ENCODE peak calls at places on chromosome 7, in four cellular contexts. E is K562, B is HepG2, V is H1. J is an unnamed sample.

GRCh38 chr7:55185941-55186609 is 167.3 kb downstream of the EGFR start:
- DNase-seq in E (peak), B (peak), V (peak), J (no peak)

GRCh38 chr7:44087914-44088838 is 5.8 kb upstream of the POLM start:
- DNase-seq in B (no peak), E (no peak), V (no peak), J (no peak)

GRCh38 chr7:27946351-27946750 is 206.4 kb downstream of the TAX1BP1 start:
- DNase-seq in B (no peak), V (no peak), E (no peak), J (no peak)

GRCh38 chr7:123190109-123190831 is 9.5 kb downstream of the SLC13A1 start:
- DNase-seq in V (no peak), E (no peak), B (no peak), J (peak)

GRCh38 chr7:73740771-73741170 is 2.2 kb upstream of the ABHD11 start:
- DNase-seq in V (no peak), E (no peak), B (no peak), J (no peak)

GRCh38 chr7:141671705-141672496 is 30.1 kb downstream of the DENND11 start:
- DNase-seq in E (no peak), V (no peak), B (no peak), J (no peak)

GRCh38 chr7:158676171-158676840 is 28.3 kb downstream of the NCAPG2 start:
- DNase-seq in E (no peak), V (no peak), B (no peak), J (no peak)

GRCh38 chr7:100655908-100656674 is at the start of gene ACTL6B:
- DNase-seq in V (peak), E (peak), B (no peak), J (no peak)

GRCh38 chr7:130356760-130357611 is 12.4 kb downstream of the CPA5 start:
- DNase-seq in B (no peak), V (no peak), E (no peak), J (no peak)
- TF ChIP-seq CBX5 in B (no peak), V (no peak), E (no peak), J (no peak)

GRCh38 chr7:47405286-47405904 is 176.5 kb downstream of the TNS3 start:
- DNase-seq in E (no peak), B (no peak), V (no peak), J (no peak)

GRCh38 chr7:47407136-47407535 is 174.8 kb downstream of the TNS3 start:
- DNase-seq in V (no peak), E (no peak), B (no peak), J (no peak)

GRCh38 chr7:47407821-47408674 is 173.9 kb downstream of the TNS3 start:
- DNase-seq in B (no peak), E (peak), V (no peak), J (no peak)

GRCh38 chr7:47406766-47407129 is 175.2 kb downstream of the TNS3 start:
- DNase-seq in V (no peak), E (no peak), B (no peak), J (no peak)

DNA sequence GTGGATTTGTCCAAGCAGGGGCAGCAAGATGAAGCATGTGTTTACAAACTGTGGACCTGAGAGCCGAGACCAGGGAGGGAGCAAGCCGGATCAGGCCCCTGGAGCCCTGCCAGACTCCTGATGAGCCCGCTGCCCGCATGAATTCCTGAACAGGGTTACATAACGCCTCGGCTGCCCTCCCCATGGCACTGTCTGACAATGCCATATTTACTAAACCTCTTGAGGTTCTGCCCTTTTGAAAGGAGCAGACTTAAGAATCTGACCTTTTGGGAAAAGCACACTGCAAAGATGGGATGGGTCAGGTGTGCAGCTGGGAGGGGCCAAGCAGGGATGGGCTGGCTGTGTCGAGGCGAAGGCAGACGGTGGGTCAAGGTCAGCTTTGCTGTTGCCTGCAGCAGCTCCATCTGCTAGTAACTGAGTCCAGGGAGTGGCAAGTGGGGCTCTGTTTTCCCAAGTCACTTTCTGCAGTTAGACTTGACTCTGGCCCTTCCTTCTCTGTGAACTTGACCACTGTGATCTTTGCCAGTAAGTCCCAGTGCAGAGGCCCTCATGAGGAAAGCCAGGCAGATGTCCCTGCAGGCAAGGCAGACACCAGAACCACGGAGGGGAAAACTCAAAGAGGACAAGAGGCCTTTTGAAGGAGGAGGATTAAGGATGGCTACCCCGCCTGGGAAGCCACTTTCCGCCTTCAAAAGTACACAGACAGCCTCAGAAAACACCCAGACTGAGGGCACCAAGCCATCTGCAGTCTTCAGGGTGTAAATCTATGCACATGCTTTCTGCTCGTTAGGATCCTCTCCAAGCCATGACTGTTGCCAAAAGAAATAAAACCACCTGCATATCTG is 175.8 kb downstream of the TNS3 start:
- DNase-seq in E (no peak), V (no peak), B (peak), J (no peak)
- TF ChIP-seq SP1 in E (no peak), V (no peak), B (no peak), J (no peak)

GRCh38 chr7:5215313-5215712 is 25.3 kb downstream of the WIPI2 start:
- DNase-seq in E (no peak), B (no peak), V (no peak), J (no peak)

GRCh38 chr7:5213286-5213645 is 23.2 kb downstream of the WIPI2 start:
- DNase-seq in E (no peak), B (no peak), V (no peak), J (no peak)

GRCh38 chr7:5214641-5215040 is 24.6 kb downstream of the WIPI2 start:
- DNase-seq in B (no peak), E (no peak), V (no peak), J (no peak)

GRCh38 chr7:5212633-5213285 is 22.7 kb downstream of the WIPI2 start:
- DNase-seq in E (no peak), B (no peak), V (no peak), J (no peak)

DNA sequence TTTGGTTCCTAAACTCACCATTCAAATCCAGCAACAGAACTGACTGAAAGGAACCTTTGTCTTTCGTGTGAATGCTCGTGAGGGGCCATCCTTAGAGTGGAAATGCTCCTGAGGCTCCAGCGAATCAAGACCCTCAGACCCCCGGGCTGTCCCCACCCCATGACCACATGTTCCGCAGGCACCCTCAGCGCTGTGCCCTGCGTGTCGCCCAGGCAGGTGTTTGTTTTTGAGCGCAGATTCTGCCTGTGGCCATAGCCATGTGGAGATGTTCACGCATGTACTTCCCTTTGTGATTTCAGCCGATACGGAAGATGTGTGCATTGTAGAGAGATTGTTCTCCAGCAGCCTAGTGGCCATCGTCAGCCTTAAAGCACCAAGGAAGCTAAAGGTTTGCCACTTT is 24.2 kb downstream of the WIPI2 start:
- DNase-seq in V (no peak), B (no peak), E (no peak), J (no peak)
- TF ChIP-seq CBX5 in V (no peak), B (no peak), E (no peak), J (no peak)

GRCh38 chr7:133150760-133151159 is 68.9 kb upstream of the CHCHD3 start:
- DNase-seq in B (no peak), V (no peak), E (no peak), J (no peak)
- TF ChIP-seq SP1 in B (no peak), V (no peak), E (no peak), J (no peak)

DNA sequence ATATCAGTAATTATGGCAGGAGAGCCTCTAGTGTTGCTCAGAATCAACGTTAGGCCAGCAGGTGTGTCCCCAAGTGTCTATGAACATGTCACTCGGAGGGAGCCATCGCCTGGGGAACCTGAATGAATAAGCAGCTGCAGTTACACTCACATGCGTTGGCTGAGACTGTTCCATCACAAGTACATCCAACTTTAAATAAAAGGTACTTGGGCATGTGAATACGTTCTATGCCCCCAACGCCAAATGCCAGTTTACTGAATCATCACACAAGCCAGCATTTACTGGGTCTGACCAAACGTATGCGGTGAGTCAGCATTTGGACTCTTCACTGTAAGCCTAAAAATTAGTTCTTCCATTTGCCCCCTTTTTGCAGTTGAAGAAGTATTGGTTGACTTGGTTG is 207.6 kb upstream of the PLXNA4 start:
- DNase-seq in E (no peak), B (no peak), V (peak), J (no peak)
- TF ChIP-seq CBX5 in E (no peak), B (no peak), V (no peak), J (no peak)

GRCh38 chr7:32150589-32150988 is 80.4 kb upstream of the PDE1C start:
- DNase-seq in B (no peak), E (no peak), V (no peak), J (no peak)

GRCh38 chr7:32155712-32156111 is 85.5 kb upstream of the PDE1C start:
- DNase-seq in V (no peak), E (no peak), B (no peak), J (no peak)

GRCh38 chr7:32152576-32152975 is 82.4 kb upstream of the PDE1C start:
- DNase-seq in E (no peak), B (no peak), V (no peak), J (no peak)

GRCh38 chr7:32154797-32155196 is 84.6 kb upstream of the PDE1C start:
- DNase-seq in E (no peak), V (no peak), B (no peak), J (no peak)

DNA sequence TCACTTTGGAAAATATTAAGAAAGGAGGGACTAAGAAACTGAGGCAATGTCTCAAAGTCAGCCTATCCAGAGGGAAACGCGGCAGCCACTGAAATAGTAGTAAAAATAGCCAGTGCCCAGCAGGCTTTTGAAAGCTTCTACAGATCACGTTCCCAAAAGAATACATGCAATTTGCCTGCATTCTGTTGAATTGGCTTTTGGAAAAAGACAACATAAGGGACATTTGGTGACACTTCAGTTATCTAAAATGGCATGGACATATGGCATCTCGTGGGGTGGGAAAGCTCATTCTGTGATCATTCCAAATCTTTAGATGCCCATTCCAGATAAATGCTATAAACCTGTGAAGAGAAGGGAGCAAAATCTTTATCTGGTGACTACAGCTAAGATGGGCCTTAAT is 82.8 kb upstream of the PDE1C start:
- DNase-seq in B (no peak), E (no peak), V (no peak), J (no peak)
- TF ChIP-seq SP1 in B (no peak), E (no peak), V (no peak), J (no peak)

GRCh38 chr7:25359471-25360059 is 131.3 kb upstream of the NPVF start:
- DNase-seq in E (no peak), B (no peak), V (no peak), J (no peak)

GRCh38 chr7:25361388-25361787 is 133.1 kb upstream of the NPVF start:
- DNase-seq in V (no peak), E (no peak), B (no peak), J (no peak)

GRCh38 chr7:25361863-25362262 is 133.6 kb upstream of the NPVF start:
- DNase-seq in V (no peak), E (no peak), B (no peak), J (no peak)

GRCh38 chr7:25358831-25359350 is 130.6 kb upstream of the NPVF start:
- DNase-seq in V (no peak), E (no peak), B (no peak), J (no peak)

GRCh38 chr7:25360471-25360870 is 132.2 kb upstream of the NPVF start:
- DNase-seq in E (no peak), B (no peak), V (no peak), J (no peak)
- TF ChIP-seq CBX5 in E (no peak), B (no peak), V (no peak), J (no peak)

DNA sequence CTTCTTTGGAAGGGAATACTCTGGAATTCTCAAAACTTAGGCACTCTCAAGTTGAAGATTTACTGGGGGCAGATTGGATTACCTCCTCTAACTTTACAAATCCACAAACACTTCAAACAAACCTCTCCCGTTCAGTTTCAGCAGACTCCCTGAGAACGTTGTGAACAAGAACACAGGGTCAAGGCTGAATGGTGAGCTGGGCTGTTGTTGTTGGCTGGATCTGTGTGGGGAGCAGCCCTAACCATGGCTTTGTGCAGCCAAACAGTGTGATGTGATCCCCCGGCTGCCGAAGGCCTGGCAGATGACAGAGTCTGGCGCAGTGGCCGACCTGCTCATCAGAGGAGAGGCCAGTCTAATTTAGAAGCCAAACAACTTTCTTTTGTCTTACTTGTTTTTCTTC is 93.1 kb downstream of the BMPER start:
- DNase-seq in E (no peak), B (peak), V (no peak), J (no peak)
- TF ChIP-seq SP1 in E (no peak), B (no peak), V (no peak), J (no peak)